ENCODE peak calls at places on chromosomes 6 and 20, in seven cellular contexts. N is testis; Z is ovary; P is CD8-positive, alpha-beta T cell; C is cardiac muscle cell; O is heart right ventricle; R is uterus. U is an unnamed sample.

GRCh38 chr20:51510961-51511360 is 31.6 kb downstream of the NFATC2 start:
- DNase-seq in R (no peak), C (peak; percentile 16), Z (no peak), N (no peak), O (no peak), P (no peak), U (no peak)

GRCh38 chr6:24330137-24330732 is 27.6 kb downstream of the DCDC2 start:
- DNase-seq in C (peak; percentile 3), R (no peak), Z (no peak), O (no peak), N (no peak), P (no peak), U (no peak)

GRCh38 chr6:170178561-170179477 is 112.1 kb downstream of the DLL1 start:
- DNase-seq in O (no peak), R (peak; percentile 17), Z (peak; percentile 25), N (no peak), C (peak; percentile 93), P (peak; percentile 46), U (peak; percentile 27)

GRCh38 chr6:17484201-17484606 is 90.8 kb downstream of the CAP2 start:
- DNase-seq in Z (no peak), N (no peak), O (peak; percentile 15), P (no peak), C (no peak), R (no peak), U (no peak)

GRCh38 chr20:4972506-4973251 is 28.6 kb downstream of the SLC23A2 start:
- DNase-seq in O (no peak), N (no peak), R (no peak), C (no peak), Z (no peak), P (no peak), U (no peak)

GRCh38 chr20:57076202-57076651 is 190.2 kb downstream of the BMP7 start:
- DNase-seq in R (no peak), Z (no peak), P (no peak), N (no peak), O (no peak), C (peak; percentile 61), U (no peak)

GRCh38 chr6:21402368-21402767 is 191.2 kb upstream of the SOX4 start:
- DNase-seq in Z (peak; percentile 45), N (no peak), O (no peak), C (peak; percentile 64), R (peak; percentile 88), P (no peak), U (no peak)

GRCh38 chr6:2931970-2932748 is 29.1 kb upstream of the SERPINB9 start:
- DNase-seq in O (peak; percentile 86), C (peak; percentile 73), R (peak; percentile 72), P (peak; percentile 90), N (peak; percentile 92), Z (peak; percentile 76), U (no peak)

GRCh38 chr6:23584134-23584763 is 541.8 kb upstream of the NRSN1 start:
- DNase-seq in O (no peak), N (no peak), R (no peak), Z (no peak), C (peak; percentile 38), P (no peak), U (no peak)

GRCh38 chr20:51220293-51220706 is 197.4 kb upstream of the KCNG1 start:
- DNase-seq in N (peak; percentile 67), Z (no peak), R (peak; percentile 37), O (no peak), C (peak; percentile 41), P (peak; percentile 67), U (no peak)

GRCh38 chr6:40485300-40485699 is 101.9 kb downstream of the LRFN2 start:
- DNase-seq in P (no peak), C (no peak), N (peak; percentile 67), R (no peak), O (no peak), Z (no peak), U (no peak)

GRCh38 chr6:119207973-119208725 is 129.7 kb upstream of the FAM184A start:
- DNase-seq in C (peak; percentile 73), R (no peak), O (no peak), Z (no peak), P (no peak), N (no peak), U (no peak)

GRCh38 chr6:43627008-43627825 is 1.8 kb downstream of the GTPBP2 start:
- DNase-seq in C (peak; percentile 96), Z (peak; percentile 63), R (peak; percentile 92), O (peak; percentile 90), N (peak; percentile 80), P (no peak), U (peak; percentile 77)

GRCh38 chr6:41470341-41471063 is 75.7 kb upstream of the FOXP4 start:
- DNase-seq in O (no peak), P (no peak), Z (peak; percentile 71), N (peak; percentile 32), C (peak; percentile 75), R (peak; percentile 50), U (no peak)

GRCh38 chr6:95242560-95242959 is 334.8 kb upstream of the MANEA start:
- DNase-seq in R (no peak), N (no peak), P (no peak), Z (no peak), C (no peak), O (no peak), U (no peak)

GRCh38 chr20:61251529-61252393 is at the start of gene CDH4:
- DNase-seq in P (no peak), R (no peak), C (peak; percentile 13), N (no peak), Z (no peak), O (no peak), U (no peak)

GRCh38 chr20:59400666-59401065 is 100.3 kb downstream of the EDN3 start:
- DNase-seq in N (no peak), O (no peak), Z (no peak), R (no peak), C (no peak), P (no peak), U (no peak)

GRCh38 chr20:49668181-49668877 is 45.3 kb downstream of the B4GALT5 start:
- DNase-seq in P (peak; percentile 74), Z (no peak), N (peak; percentile 91), R (no peak), O (peak; percentile 30), C (no peak), U (no peak)

DNA sequence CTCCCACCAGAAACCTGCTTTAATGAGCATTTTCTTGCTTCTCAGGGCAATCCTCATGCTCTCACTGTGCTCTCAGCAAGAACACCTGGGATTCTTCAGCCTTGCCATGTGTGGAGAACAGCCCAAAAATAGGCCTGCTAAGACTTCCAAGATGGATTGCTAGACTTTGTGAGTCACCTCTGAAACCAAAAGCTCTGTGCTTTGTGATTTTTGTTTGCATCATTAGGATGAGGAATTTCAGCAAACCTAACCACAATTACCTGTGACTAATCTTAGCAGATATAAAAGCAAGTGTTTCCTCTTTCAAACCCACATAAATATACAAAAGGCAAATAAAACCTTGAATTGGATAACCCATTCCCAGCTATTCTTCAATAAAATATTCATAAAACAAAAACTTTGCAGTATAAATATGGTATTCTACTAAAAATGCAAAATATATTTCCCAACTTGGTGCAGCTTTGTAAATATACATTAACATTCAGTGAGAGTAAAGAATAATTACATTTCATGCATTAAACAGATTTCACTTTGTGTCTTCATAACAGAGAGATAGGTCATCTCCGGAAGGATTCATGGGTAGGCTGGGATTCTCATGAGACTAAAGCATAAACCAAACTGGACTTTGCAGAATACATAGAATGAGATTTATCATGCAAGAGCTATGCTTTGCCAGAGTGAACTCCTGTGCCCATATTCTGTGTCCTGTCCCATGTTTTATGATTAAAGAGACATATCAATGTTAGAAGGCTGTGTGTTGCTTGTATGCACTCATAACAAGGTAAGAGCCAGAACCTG is 33.5 kb downstream of the TPBG start:
- DNase-seq in N (no peak), C (peak; percentile 81), Z (no peak), P (no peak), O (no peak), R (no peak), U (peak; percentile 24)
- H3K4me3 ChIP-seq in N (no peak overlapping the region), C (no peak overlapping the region), Z (no peak overlapping the region), P (no peak overlapping the region), O (no peak overlapping the region), R (no peak overlapping the region), U (no peak overlapping the region)

DNA sequence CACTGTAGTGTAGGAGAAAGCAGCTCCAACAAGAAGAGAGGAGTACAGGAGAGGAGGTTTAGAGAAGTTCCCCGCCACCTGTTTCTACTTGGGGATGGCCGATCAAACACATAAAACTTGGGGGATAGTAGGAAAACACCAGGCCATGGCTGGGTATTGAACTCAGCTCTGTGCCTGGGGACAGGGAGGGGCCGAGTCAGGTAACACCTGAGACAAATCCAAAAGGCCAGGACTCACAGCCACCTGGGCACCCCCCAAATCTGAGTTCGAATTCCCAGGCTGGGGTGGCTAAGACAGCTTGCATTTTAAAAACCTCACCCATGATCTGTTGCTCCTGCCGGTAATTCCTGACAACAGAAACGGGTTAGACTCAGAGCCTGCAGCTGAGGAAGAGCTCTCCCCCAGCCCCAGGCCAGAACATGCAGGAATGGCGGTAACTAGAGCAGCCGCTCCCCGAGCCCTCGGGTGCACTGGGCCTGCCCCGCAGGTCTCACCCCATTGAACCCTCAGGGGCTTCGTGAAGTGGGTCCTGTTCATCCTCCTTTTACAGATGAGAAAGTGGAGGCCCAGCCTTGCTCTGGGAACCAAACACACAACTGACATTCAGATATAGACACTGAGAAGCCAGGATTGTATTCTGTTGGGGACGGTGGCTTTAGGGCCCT is 61.0 kb downstream of the TCP11 start:
- DNase-seq in C (no peak), N (no peak), P (no peak), O (no peak), Z (no peak), R (peak; percentile 6), U (no peak)
- H3K4me3 ChIP-seq in C (no peak overlapping the region), N (no peak overlapping the region), P (no peak overlapping the region), O (no peak overlapping the region), Z (no peak overlapping the region), R (no peak overlapping the region), U (no peak overlapping the region)

DNA sequence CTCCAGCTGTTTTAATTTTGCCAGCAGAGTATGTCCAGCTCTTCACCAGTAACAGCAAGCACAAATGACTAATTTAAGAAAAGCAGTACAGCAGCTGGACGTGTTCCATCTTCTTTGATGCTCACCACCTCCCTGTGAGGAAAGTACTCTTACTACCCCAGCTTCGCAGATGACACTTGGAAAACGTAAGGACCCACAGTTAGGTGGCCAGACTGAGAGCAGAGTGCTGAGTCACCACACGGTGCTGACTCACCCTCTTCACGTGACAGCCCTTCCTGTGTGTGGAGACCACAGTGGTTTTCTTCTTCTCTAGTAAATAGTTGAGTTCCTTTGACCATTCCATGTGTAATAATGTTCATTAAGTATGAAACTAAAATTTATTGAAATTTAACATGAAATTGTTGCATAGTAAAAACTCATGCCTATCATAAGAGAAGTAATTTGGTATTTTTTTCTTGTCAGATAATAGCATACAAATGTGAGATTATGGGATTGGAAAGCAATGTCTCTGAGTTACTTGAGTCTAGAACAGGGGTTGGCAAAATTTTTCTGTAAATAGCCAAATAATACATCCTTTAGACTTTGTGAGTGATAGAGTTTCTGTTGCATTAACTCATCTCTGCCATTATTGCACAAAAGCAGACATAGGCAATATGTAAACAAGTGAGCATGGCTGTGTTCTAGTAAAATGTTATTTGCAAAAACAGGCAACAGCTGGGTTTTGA is 76.6 kb downstream of the SLX4IP start:
- DNase-seq in Z (peak; percentile 73), O (peak; percentile 76), C (peak; percentile 97), N (peak; percentile 89), P (peak; percentile 77), R (peak; percentile 90), U (peak; percentile 87)
- H3K4me3 ChIP-seq in Z (no peak overlapping the region), O (no peak overlapping the region), C (no peak overlapping the region), N (no peak overlapping the region), P (no peak overlapping the region), R (no peak overlapping the region), U (no peak overlapping the region)

GRCh38 chr6:166955121-166955864 is 1.1 kb downstream of the RNASET2 start:
- DNase-seq in N (peak; percentile 37), Z (peak; percentile 37), O (no peak), P (peak; percentile 59), C (no peak), R (no peak), U (no peak)
- H3K4me3 ChIP-seq in N (peak overlapping the region; percentile 78), Z (peak overlapping the region; percentile 61), O (peak overlapping the region; percentile 83), P (peak overlapping the region; percentile 75), C (peak overlapping the region; percentile 62), R (peak overlapping the region; percentile 74), U (peak overlapping the region; percentile 67)